ENCODE peak calls at places on chromosomes 5 and 9, in five cellular contexts. B is hepatocyte, F is A549, S is tibial artery, P is astrocyte. A is an unnamed sample.

GRCh38 chr5:51986733-51987132 is 603.5 kb downstream of the ISL1 start:
- DNase-seq in B (no peak), F (no peak), S (no peak), P (no peak), A (no peak)

GRCh38 chr9:12667892-12668291 is 25.3 kb upstream of the TYRP1 start:
- DNase-seq in B (no peak), F (no peak), S (no peak), P (no peak), A (no peak)

GRCh38 chr9:31908158-31908890 is 476.1 kb upstream of the ACO1 start:
- DNase-seq in B (no peak), F (peak; percentile 20), S (no peak), P (no peak), A (no peak)

GRCh38 chr5:74870299-74871067 is 4.3 kb upstream of the FAM169A start:
- DNase-seq in B (no peak), F (no peak), S (no peak), P (no peak), A (no peak)

GRCh38 chr5:39148983-39149534 is 70.3 kb downstream of the FYB1 start:
- DNase-seq in B (no peak), F (peak; percentile 38), S (no peak), P (no peak), A (no peak)

GRCh38 chr9:1200847-1201251 is 150.7 kb downstream of the DMRT2 start:
- DNase-seq in B (no peak), F (no peak), S (no peak), P (no peak), A (no peak)

GRCh38 chr9:119368681-119369581 is at the start of gene BRINP1:
- DNase-seq in B (peak; percentile 69), F (peak; percentile 19), S (no peak), P (peak; percentile 50), A (no peak)

GRCh38 chr9:129370770-129371169 is 192.7 kb upstream of the IER5L start:
- DNase-seq in B (no peak), F (no peak), S (peak; percentile 34), P (no peak), A (no peak)

GRCh38 chr5:36152324-36153298 is 700 bp downstream of the SKP2 start:
- DNase-seq in B (no peak), F (no peak), S (no peak), P (peak; percentile 32), A (no peak)

GRCh38 chr9:33867747-33868429 is 50.9 kb downstream of the UBE2R2 start:
- DNase-seq in B (no peak), F (no peak), S (peak; percentile 86), P (no peak), A (no peak)

GRCh38 chr5:2382776-2383677 is 368.4 kb downstream of the IRX2 start:
- DNase-seq in B (no peak), F (no peak), S (no peak), P (no peak), A (no peak)

GRCh38 chr5:40198736-40199135 is 481.0 kb upstream of the PTGER4 start:
- DNase-seq in B (no peak), F (no peak), S (no peak), P (peak; percentile 23), A (no peak)

GRCh38 chr5:149583394-149583793 is 2.1 kb downstream of the ARHGEF37 start:
- DNase-seq in B (peak; percentile 32), F (no peak), S (peak; percentile 74), P (no peak), A (no peak)

GRCh38 chr5:57841671-57842375 is 359.2 kb upstream of the ACTBL2 start:
- DNase-seq in B (peak; percentile 66), F (peak; percentile 90), S (no peak), P (peak; percentile 99), A (no peak)

GRCh38 chr5:179137643-179138567 is 77.7 kb downstream of the ZNF354C start:
- DNase-seq in B (no peak), F (no peak), S (peak; percentile 60), P (no peak), A (no peak)

GRCh38 chr5:139863361-139863760 is 67.8 kb downstream of the PSD2 start:
- DNase-seq in B (no peak), F (no peak), S (peak; percentile 73), P (no peak), A (no peak)

GRCh38 chr9:134396258-134396742 is 70.0 kb downstream of the RXRA start:
- DNase-seq in B (no peak), F (no peak), S (no peak), P (no peak), A (peak; percentile 40)

GRCh38 chr9:90999425-91000397 is 198.1 kb downstream of the SYK start:
- DNase-seq in B (no peak), F (no peak), S (no peak), P (no peak), A (no peak)

GRCh38 chr5:150576449-150576949 is 64.0 kb upstream of the SYNPO start:
- DNase-seq in B (no peak), F (no peak), S (peak; percentile 52), P (no peak), A (no peak)

GRCh38 chr5:163565931-163566608 is 60.7 kb downstream of the MAT2B start:
- DNase-seq in B (peak; percentile 40), F (peak; percentile 6), S (no peak), P (no peak), A (no peak)

GRCh38 chr9:35712762-35713400 is 19.1 kb downstream of the TLN1 start:
- DNase-seq in B (no peak), F (no peak), S (no peak), P (no peak), A (no peak)

GRCh38 chr5:6261668-6262067 is 116.7 kb downstream of the MED10 start:
- DNase-seq in B (no peak), F (no peak), S (no peak), P (no peak), A (no peak)

GRCh38 chr5:167759411-167759821 is 532.0 kb upstream of the WWC1 start:
- DNase-seq in B (peak; percentile 15), F (peak; percentile 67), S (no peak), P (peak; percentile 92), A (no peak)

GRCh38 chr5:84229045-84229444 is 155.6 kb downstream of the EDIL3 start:
- DNase-seq in B (no peak), F (no peak), S (no peak), P (no peak), A (no peak)

GRCh38 chr9:125797857-125798399 is 50.8 kb downstream of the PBX3 start:
- DNase-seq in B (no peak), F (no peak), S (no peak), P (no peak), A (no peak)

GRCh38 chr9:101479337-101480045 is 43.9 kb upstream of the ALDOB start:
- DNase-seq in B (peak; percentile 22), F (no peak), S (no peak), P (no peak), A (no peak)

GRCh38 chr9:117772960-117773359 is 68.8 kb downstream of the TLR4 start:
- DNase-seq in B (peak; percentile 56), F (no peak), S (no peak), P (peak; percentile 46), A (no peak)

GRCh38 chr5:16916262-16916878 is 19.7 kb downstream of the MYO10 start:
- DNase-seq in B (no peak), F (peak; percentile 66), S (no peak), P (peak; percentile 98), A (no peak)

DNA sequence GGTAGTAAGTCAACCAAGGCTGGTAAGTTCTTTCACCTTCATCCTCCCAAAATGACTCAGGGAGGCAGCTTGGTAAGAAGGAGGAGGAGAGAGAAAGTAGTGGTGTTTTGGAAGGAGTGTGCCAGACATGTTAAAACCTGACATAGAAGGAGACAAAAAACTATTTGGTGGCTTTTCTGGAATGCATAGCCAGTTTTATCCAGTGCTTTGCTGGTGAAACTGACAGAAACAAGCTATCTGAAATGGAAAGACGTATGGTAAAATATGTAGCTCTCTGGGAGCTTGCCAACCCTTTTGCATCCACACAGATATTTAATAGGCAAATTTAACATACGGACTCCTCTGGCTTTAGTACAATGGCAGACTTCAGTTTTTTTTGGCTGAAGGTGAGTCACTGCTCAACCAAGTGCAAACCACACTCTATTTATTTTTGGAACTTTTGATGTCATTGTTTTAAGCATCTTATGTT is 45.4 kb downstream of the RAB14 start:
- DNase-seq in B (no peak), F (no peak), S (no peak), P (peak; percentile 88), A (no peak)
- H3K27ac ChIP-seq in B (no peak overlapping the region), F (no peak overlapping the region), S (peak overlapping the region; percentile 17), P (peak overlapping the region; percentile 38), A (no peak overlapping the region)

GRCh38 chr5:102762095-102762534 is 7.0 kb downstream of the PAM start:
- DNase-seq in B (no peak), F (no peak), S (no peak), P (peak; percentile 58), A (no peak)

GRCh38 chr5:102758576-102758975 is 3.5 kb downstream of the PAM start:
- DNase-seq in B (no peak), F (no peak), S (no peak), P (peak; percentile 66), A (no peak)

GRCh38 chr5:102759289-102759688 is 4.2 kb downstream of the PAM start:
- DNase-seq in B (no peak), F (no peak), S (no peak), P (no peak), A (no peak)

GRCh38 chr5:102760815-102761214 is 5.7 kb downstream of the PAM start:
- DNase-seq in B (no peak), F (no peak), S (no peak), P (peak; percentile 26), A (no peak)

GRCh38 chr5:102759700-102760099 is 4.6 kb downstream of the PAM start:
- DNase-seq in B (no peak), F (no peak), S (no peak), P (no peak), A (no peak)
- H3K4me1 ChIP-seq in B (peaks cover 28% of the 10 kb centered on the region), F (peaks cover 5% of the 10 kb centered on the region), S (no peaks in the 10 kb centered on the region), P (peaks cover 19% of the 10 kb centered on the region), A (peaks cover 15% of the 10 kb centered on the region)

GRCh38 chr9:110027624-110028023 is 180.3 kb downstream of the C9orf152 start:
- DNase-seq in B (no peak), F (no peak), S (no peak), P (peak; percentile 84), A (no peak)

GRCh38 chr9:110029422-110029814 is 178.5 kb downstream of the C9orf152 start:
- DNase-seq in B (peak; percentile 78), F (peak; percentile 43), S (peak; percentile 71), P (peak; percentile 94), A (no peak)

GRCh38 chr9:110029815-110030480 is 178.0 kb downstream of the C9orf152 start:
- DNase-seq in B (no peak), F (no peak), S (no peak), P (no peak), A (no peak)

GRCh38 chr9:110030632-110031031 is 177.3 kb downstream of the C9orf152 start:
- DNase-seq in B (no peak), F (peak; percentile 13), S (no peak), P (peak; percentile 67), A (no peak)

GRCh38 chr9:110028281-110029075 is 179.5 kb downstream of the C9orf152 start:
- DNase-seq in B (no peak), F (no peak), S (no peak), P (no peak), A (no peak)
- H3K27ac ChIP-seq in B (peak overlapping the region; percentile 64), F (no peak overlapping the region), S (peak overlapping the region; percentile 58), P (peak overlapping the region; percentile 96), A (no peak overlapping the region)

DNA sequence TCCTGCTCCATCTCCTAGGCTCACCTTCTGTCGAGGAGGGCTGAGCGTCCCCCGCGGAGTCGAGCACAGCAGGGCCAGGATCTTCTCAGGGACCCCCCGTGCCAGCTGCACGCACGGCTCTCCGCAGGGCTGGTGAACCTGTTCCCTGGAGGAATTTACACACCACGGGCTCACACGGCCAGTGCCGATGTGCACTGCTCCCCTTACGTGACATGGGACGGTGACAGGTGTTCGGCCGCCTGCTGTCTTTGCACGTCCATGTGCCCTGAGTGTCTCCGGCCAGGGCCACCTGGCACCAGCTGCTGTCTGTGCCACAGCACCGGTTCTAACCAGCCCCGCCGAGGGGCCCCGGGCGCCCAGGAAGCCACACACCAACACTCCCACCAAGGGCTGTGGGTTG is 8.7 kb upstream of the AGPAT2 start:
- DNase-seq in B (no peak), F (no peak), S (no peak), P (no peak), A (no peak)
- H3K4me1 ChIP-seq in B (peaks cover 49% of the 10 kb centered on the region), F (peaks cover 73% of the 10 kb centered on the region), S (no peaks in the 10 kb centered on the region), P (no peaks in the 10 kb centered on the region), A (peaks cover 8% of the 10 kb centered on the region)

A was measured in effector memory CD4-positive, alpha-beta T cell.